ENCODE peak calls at places on chromosomes 12 and 14, in four cellular contexts. One of them, this sample, is unnamed.

GRCh38 chr12:98538031-98538430 is 22.6 kb downstream of the TMPO start:
- DNase-seq in K562: no peak
- DNase-seq in HepG2: no peak
- DNase-seq in H1: no peak
- DNase-seq in this sample: no peak

GRCh38 chr12:14216405-14217294 is 148.8 kb upstream of the ATF7IP start:
- DNase-seq in K562: no peak
- DNase-seq in HepG2: no peak
- DNase-seq in H1: no peak
- DNase-seq in this sample: no peak

GRCh38 chr12:103848917-103849491 is 8.0 kb upstream of the NT5DC3 start:
- DNase-seq in K562: no peak
- DNase-seq in HepG2: no peak
- DNase-seq in H1: no peak
- DNase-seq in this sample: no peak

GRCh38 chr14:91246051-91246852 is 1.7 kb upstream of the GPR68 start:
- DNase-seq in K562: no peak
- DNase-seq in HepG2: no peak
- DNase-seq in H1: no peak
- DNase-seq in this sample: no peak

GRCh38 chr14:89540009-89540829 is 123.2 kb upstream of the FOXN3 start:
- DNase-seq in K562: no peak
- DNase-seq in HepG2: peak; percentile 89
- DNase-seq in H1: no peak
- DNase-seq in this sample: no peak

GRCh38 chr14:106455026-106455425 is 928.6 kb downstream of the TMEM121 start:
- DNase-seq in K562: peak; percentile 15
- DNase-seq in HepG2: no peak
- DNase-seq in H1: no peak
- DNase-seq in this sample: no peak

GRCh38 chr12:84638811-84639368 is 273.7 kb downstream of the SLC6A15 start:
- DNase-seq in K562: no peak
- DNase-seq in HepG2: no peak
- DNase-seq in H1: no peak
- DNase-seq in this sample: no peak

GRCh38 chr12:110966081-110966760 is 45.8 kb upstream of the MYL2 start:
- DNase-seq in K562: no peak
- DNase-seq in HepG2: no peak
- DNase-seq in H1: no peak
- DNase-seq in this sample: no peak

GRCh38 chr14:26427059-26427458 is 170.8 kb downstream of the NOVA1 start:
- DNase-seq in K562: no peak
- DNase-seq in HepG2: no peak
- DNase-seq in H1: no peak
- DNase-seq in this sample: no peak

GRCh38 chr14:104818714-104819161 is 17.8 kb downstream of the ZBTB42 start:
- DNase-seq in K562: no peak
- DNase-seq in HepG2: no peak
- DNase-seq in H1: no peak
- DNase-seq in this sample: no peak

GRCh38 chr12:42446761-42447160 is 120.8 kb downstream of the PPHLN1 start:
- DNase-seq in K562: no peak
- DNase-seq in HepG2: no peak
- DNase-seq in H1: no peak
- DNase-seq in this sample: no peak

DNA sequence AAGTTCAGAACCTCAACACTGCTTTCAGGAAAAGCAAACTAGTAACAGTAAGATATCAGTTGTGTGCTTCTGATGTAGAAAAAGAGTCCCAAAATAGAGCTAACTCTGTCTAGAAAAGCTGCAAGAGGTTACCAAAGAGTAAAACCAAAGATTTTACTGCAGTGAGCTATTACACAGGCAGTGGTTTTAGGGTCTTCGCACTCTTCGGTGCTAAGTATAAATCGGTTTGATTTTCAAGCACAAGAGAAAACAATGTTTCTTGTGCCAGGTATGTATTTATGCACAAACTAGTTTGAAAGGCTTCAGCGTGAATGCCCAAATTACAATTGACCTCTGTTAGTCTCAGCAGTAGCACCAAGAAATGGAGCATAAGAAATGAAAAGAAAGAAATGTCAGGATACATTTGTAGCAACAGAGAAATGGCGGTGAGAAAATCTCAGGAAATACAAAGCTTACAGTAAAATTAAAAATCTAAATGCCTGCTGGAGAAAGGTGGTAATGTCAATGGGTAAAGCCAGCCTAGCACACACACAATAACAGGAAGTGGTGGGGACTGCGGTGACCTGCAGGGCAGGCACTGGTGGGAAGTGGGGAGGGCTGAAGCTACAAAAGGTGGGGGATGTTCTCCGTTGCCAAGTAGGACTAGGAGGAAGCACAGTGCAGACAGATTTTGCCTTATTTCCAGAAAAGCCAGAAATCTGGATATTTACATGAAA is 18.0 kb upstream of the DYRK2 start:
- DNase-seq in K562: peak; percentile 30
- DNase-seq in HepG2: peak; percentile 10
- DNase-seq in H1: peak; percentile 17
- DNase-seq in this sample: no peak
- TF ChIP-seq RNF2 in K562: no peak
- TF ChIP-seq RNF2 in HepG2: no peak
- TF ChIP-seq RNF2 in H1: no peak
- TF ChIP-seq RNF2 in this sample: no peak

DNA sequence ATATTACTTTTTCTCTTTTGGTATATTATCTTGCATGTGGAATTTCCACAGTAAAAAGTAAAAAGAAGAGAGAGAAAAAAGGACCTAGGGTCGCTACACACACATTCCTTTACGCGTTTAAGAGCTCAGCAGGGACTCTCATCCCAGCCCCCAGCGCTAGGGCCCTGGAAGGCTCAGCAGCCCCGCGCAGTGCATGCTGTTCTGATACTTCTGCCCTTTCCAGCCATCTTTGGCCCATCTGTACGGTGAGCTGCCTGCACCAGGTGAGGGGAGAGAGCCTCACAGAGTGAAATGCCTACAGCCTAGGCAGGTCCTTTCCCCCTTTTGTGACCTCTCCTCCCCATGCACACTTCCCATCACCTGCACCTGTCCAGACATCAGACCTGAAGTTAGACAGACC is 1.6 kb upstream of the LTBR start:
- DNase-seq in K562: no peak
- DNase-seq in HepG2: no peak
- DNase-seq in H1: no peak
- DNase-seq in this sample: no peak
- TF ChIP-seq CEBPB in K562: no peak
- TF ChIP-seq CEBPB in HepG2: no peak
- TF ChIP-seq CEBPB in H1: no peak
- TF ChIP-seq CEBPB in this sample: no peak

GRCh38 chr14:28761438-28762289 is 4.9 kb upstream of the FOXG1 start:
- DNase-seq in K562: no peak
- DNase-seq in HepG2: no peak
- DNase-seq in H1: no peak
- DNase-seq in this sample: no peak

GRCh38 chr14:28762949-28763313 is 3.7 kb upstream of the FOXG1 start:
- DNase-seq in K562: no peak
- DNase-seq in HepG2: no peak
- DNase-seq in H1: no peak
- DNase-seq in this sample: no peak

GRCh38 chr14:28763914-28764848 is 2.4 kb upstream of the FOXG1 start:
- DNase-seq in K562: no peak
- DNase-seq in HepG2: no peak
- DNase-seq in H1: no peak
- DNase-seq in this sample: no peak

GRCh38 chr14:28760431-28760996 is 6.1 kb upstream of the FOXG1 start:
- DNase-seq in K562: no peak
- DNase-seq in HepG2: no peak
- DNase-seq in H1: no peak
- DNase-seq in this sample: no peak

DNA sequence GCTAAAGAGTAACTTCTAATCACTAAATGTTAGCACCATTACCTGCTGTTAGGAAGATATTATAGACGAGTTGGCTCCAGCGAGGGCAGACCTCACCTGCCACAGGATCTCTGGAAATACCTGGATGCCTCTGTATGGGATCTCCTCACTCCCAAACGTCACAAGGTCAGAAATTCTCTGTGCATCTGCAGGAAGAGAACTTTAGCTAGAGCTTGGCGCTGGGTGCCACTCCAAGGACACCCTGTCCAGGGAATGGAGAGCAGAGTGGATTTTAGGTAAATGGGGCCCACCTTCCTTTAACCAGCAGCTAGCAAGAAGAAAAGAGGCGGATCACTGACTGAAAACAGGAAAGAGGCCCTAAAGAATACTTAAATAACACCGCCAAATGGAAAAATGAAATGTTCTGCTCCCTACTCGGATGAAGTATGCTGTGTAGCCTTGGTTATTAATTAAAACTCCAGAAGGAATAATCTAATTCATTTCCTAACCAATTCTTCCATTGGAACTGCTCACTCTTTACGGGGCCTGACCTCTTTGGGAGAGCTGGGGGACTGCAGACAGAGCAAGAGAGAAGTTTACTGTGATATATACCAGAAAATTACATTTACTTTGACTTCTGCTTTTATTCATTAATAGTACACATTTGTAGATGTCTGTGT is 4.2 kb upstream of the FOXG1 start:
- DNase-seq in K562: no peak
- DNase-seq in HepG2: no peak
- DNase-seq in H1: no peak
- DNase-seq in this sample: no peak
- TF ChIP-seq CTCF in K562: no peak
- TF ChIP-seq CTCF in HepG2: no peak
- TF ChIP-seq CTCF in H1: no peak
- TF ChIP-seq CTCF in this sample: no peak

DNA sequence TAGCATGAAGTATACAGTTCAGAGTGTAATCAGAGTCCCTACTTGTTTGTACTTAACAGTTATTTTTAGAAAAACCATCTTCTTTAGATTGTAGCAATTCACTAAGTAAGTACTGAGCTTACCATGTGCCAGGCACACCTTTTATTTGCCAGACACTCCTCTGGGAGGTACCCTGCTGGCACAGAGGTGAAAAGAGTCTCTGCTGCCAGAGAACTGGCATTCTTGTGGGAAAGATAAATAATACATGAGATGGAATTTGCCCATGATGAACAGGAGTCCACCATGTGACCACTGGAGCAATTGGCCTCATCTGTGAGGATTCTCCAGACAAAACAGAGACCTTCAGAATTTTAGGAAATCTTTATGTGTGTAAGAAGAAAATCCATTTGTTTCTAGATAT is 199.3 kb upstream of the SLC16A7 start:
- DNase-seq in K562: no peak
- DNase-seq in HepG2: no peak
- DNase-seq in H1: no peak
- DNase-seq in this sample: no peak
- TF ChIP-seq RNF2 in K562: no peak
- TF ChIP-seq RNF2 in HepG2: no peak
- TF ChIP-seq RNF2 in H1: no peak
- TF ChIP-seq RNF2 in this sample: no peak

GRCh38 chr14:55847766-55848165 is 267.8 kb downstream of the KTN1 start:
- DNase-seq in K562: no peak
- DNase-seq in HepG2: no peak
- DNase-seq in H1: no peak
- DNase-seq in this sample: no peak

GRCh38 chr14:55848964-55849363 is 269.0 kb downstream of the KTN1 start:
- DNase-seq in K562: no peak
- DNase-seq in HepG2: no peak
- DNase-seq in H1: no peak
- DNase-seq in this sample: no peak

GRCh38 chr14:55851301-55851700 is 266.9 kb upstream of the PELI2 start:
- DNase-seq in K562: no peak
- DNase-seq in HepG2: no peak
- DNase-seq in H1: no peak
- DNase-seq in this sample: no peak

GRCh38 chr14:55850803-55851202 is 267.4 kb upstream of the PELI2 start:
- DNase-seq in K562: no peak
- DNase-seq in HepG2: no peak
- DNase-seq in H1: no peak
- DNase-seq in this sample: no peak

DNA sequence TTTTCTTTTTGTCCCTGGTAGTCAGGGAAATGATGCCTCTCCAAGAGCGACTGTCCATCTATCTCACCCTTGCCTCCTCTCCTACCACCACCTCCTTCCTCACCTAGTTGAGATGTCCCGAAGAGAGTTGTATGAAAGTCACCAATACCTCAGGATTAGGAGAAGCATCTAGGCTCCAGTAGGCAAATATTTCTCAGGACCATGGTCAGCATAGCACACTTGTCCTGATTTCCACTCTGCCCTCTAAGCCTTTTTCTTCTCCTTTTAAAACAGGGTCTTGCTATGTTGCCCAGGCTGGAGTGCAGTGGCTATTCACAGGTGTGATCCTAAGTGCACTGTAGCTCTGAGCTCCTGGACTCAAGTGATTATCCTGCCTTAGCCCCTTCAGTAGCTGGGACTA is 268.4 kb upstream of the PELI2 start:
- DNase-seq in K562: no peak
- DNase-seq in HepG2: no peak
- DNase-seq in H1: no peak
- DNase-seq in this sample: no peak
- TF ChIP-seq CEBPB in K562: no peak
- TF ChIP-seq CEBPB in HepG2: no peak
- TF ChIP-seq CEBPB in H1: no peak
- TF ChIP-seq CEBPB in this sample: no peak

DNA sequence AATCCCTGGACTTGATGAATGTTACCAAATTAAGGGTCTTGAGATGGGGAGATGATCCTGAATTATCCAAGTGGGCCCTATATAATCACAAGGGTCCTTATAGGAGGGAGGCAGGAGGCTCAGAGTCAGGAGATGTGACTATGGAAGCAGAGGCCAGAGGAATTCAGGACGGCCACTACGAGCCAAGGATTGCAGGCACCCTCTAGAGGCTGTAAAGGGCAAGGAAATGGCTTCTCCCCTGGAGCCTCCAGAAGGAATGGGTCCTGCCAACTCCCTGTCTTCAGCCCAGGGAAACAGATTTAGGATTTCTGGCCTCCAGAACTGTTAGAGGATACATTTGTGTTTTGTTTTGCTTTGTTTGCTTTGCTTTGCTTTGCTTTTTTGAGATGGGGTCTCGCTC is 8.8 kb downstream of the BDKRB1 start:
- DNase-seq in K562: no peak
- DNase-seq in HepG2: no peak
- DNase-seq in H1: no peak
- DNase-seq in this sample: peak; percentile 41
- TF ChIP-seq CTCF in K562: peak; percentile 27
- TF ChIP-seq CTCF in HepG2: peak; percentile 44
- TF ChIP-seq CTCF in H1: peak; percentile 69
- TF ChIP-seq CTCF in this sample: peak; percentile 37

This sample was measured in A549.